ENCODE peak calls at places on chromosomes 12 and 14, in six cellular contexts. T is mesenchymal stem cell, K is neuronal stem cell, Q is trophoblast cell, B is H1, C is IMR-90. G is an unnamed sample.

GRCh38 chr14:61107148-61107641 is 126.2 kb downstream of the SLC38A6 start:
- DNase-seq in B (no peak), C (no peak), K (no peak), T (no peak), Q (no peak), G (no peak)

GRCh38 chr12:2501464-2502181 is 293.1 kb upstream of the FKBP4 start:
- DNase-seq in K (no peak), Q (no peak), B (no peak), T (no peak), C (no peak), G (no peak)

GRCh38 chr12:47867496-47867941 is 37.3 kb downstream of the VDR start:
- DNase-seq in T (peak; percentile 90), C (peak; percentile 96), K (no peak), B (no peak), Q (no peak), G (no peak)

GRCh38 chr12:22032732-22033131 is 13.3 kb upstream of the CMAS start:
- DNase-seq in C (no peak), T (no peak), K (no peak), Q (no peak), B (no peak), G (no peak)

GRCh38 chr12:46998811-46999368 is 80.5 kb upstream of the PCED1B start:
- DNase-seq in K (no peak), C (peak; percentile 82), Q (no peak), T (peak; percentile 38), B (no peak), G (no peak)

GRCh38 chr14:95667251-95667693 is 19.0 kb upstream of the TCL1B start:
- DNase-seq in T (no peak), B (no peak), Q (no peak), K (no peak), C (no peak), G (no peak)

GRCh38 chr12:126343352-126343751 is 1278.1 kb downstream of the AACS start:
- DNase-seq in C (no peak), B (no peak), Q (no peak), T (no peak), K (no peak), G (no peak)

GRCh38 chr14:79473676-79474075 is 737.6 kb downstream of the DIO2 start:
- DNase-seq in C (no peak), B (no peak), Q (no peak), K (peak; percentile 14), T (no peak), G (no peak)

GRCh38 chr14:64186231-64187129 is 107.7 kb downstream of the ESR2 start:
- DNase-seq in K (peak; percentile 57), Q (no peak), C (no peak), B (no peak), T (no peak), G (peak; percentile 64)

GRCh38 chr12:536751-537150 is 77.0 kb downstream of the B4GALNT3 start:
- DNase-seq in C (no peak), Q (no peak), K (no peak), B (no peak), T (no peak), G (no peak)

GRCh38 chr12:26327975-26328635 is 132.7 kb downstream of the SSPN start:
- DNase-seq in B (no peak), Q (no peak), T (no peak), C (no peak), K (no peak), G (no peak)

GRCh38 chr12:94186461-94187237 is 38.3 kb downstream of the PLXNC1 start:
- DNase-seq in Q (peak; percentile 33), T (peak; percentile 24), K (peak; percentile 83), B (no peak), C (peak; percentile 61), G (peak; percentile 93)

GRCh38 chr14:92644166-92644565 is 104.3 kb downstream of the LGMN start:
- DNase-seq in T (peak; percentile 76), K (no peak), C (peak; percentile 85), Q (peak; percentile 75), B (no peak), G (no peak)

GRCh38 chr14:97273540-97273939 is 476.4 kb downstream of the VRK1 start:
- DNase-seq in K (no peak), C (no peak), Q (no peak), T (no peak), B (no peak), G (no peak)

GRCh38 chr14:85714046-85714445 is 184.1 kb downstream of the FLRT2 start:
- DNase-seq in Q (no peak), K (no peak), C (no peak), B (no peak), T (no peak), G (no peak)

GRCh38 chr12:132235116-132235820 is 91.0 kb downstream of the NOC4L start:
- DNase-seq in Q (no peak), C (no peak), T (no peak), K (no peak), B (no peak), G (no peak)

GRCh38 chr12:31393004-31393550 is 67.1 kb upstream of the SINHCAF start:
- DNase-seq in C (no peak), Q (no peak), T (no peak), B (no peak), K (no peak), G (no peak)

GRCh38 chr14:62689741-62690140 is 355.5 kb downstream of the KCNH5 start:
- DNase-seq in C (no peak), Q (no peak), T (no peak), B (no peak), K (no peak), G (no peak)

GRCh38 chr12:54603173-54603814 is 14.8 kb upstream of the PPP1R1A start:
- DNase-seq in C (peak; percentile 65), B (no peak), T (peak; percentile 66), Q (peak; percentile 71), K (peak; percentile 52), G (peak; percentile 72)

GRCh38 chr12:120292661-120293531 is at the start of gene RNU4-1:
- DNase-seq in T (peak; percentile 98), Q (peak; percentile 92), K (peak; percentile 78), C (peak; percentile 97), B (peak; percentile 75), G (peak; percentile 93)

GRCh38 chr12:98646165-98646764 is 1.2 kb downstream of the APAF1 start:
- DNase-seq in K (no peak), T (peak; percentile 57), C (peak; percentile 32), B (no peak), Q (no peak), G (no peak)
- H3K27ac ChIP-seq in K (no peak overlapping the region), T (no peak overlapping the region), C (no peak overlapping the region), B (no peak overlapping the region), Q (no peak overlapping the region), G (no peak overlapping the region)

GRCh38 chr14:22556990-22557623 is 31.9 kb downstream of the DAD1 start:
- DNase-seq in T (peak; percentile 73), C (peak; percentile 64), K (peak; percentile 74), B (peak; percentile 51), Q (peak; percentile 51), G (peak; percentile 87)
- H2AFZ ChIP-seq in T (peak overlapping the region; percentile 60), C (peak overlapping the region; percentile 93), K (peak overlapping the region; percentile 95), B (peak overlapping the region; percentile 86), Q (peak overlapping the region; percentile 57), G (peak overlapping the region; percentile 18)

DNA sequence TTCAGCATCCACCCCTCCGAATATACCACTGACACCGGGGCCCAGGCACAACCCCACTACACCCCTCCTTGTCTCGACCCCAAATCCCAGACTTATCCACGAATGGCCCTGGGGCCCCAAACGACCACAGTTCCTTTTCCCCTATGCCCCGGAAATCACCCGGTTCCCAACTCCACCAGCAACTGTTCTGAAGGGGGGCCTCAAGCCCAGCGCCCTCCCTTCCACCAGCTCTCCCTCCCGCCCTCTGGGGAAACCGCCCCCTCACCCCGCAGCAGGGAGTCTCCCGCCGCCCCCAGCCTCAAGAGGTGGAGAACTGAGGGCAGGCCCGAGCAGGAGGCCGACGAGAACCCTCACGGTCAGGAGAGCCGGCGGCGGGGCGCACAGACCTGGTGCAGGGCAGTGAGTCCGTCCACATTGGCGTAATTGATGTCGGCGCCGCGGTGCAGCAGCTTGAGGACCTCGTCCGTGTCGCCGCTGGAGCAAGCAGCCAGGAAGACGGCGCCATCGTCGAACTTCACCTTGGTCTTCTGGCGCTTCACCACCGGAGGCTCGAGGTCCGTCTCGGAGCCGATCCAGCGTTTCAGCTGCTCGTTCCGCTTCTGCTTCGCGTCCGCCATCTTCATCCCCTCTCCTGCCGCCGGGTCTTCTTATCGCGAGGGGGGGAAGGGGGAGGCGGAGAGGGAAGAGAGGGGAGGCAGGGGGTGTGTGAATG is 432 bp downstream of the PPP1R12A start:
- DNase-seq in B (peak; percentile 9), C (peak; percentile 36), T (peak; percentile 69), K (no peak), Q (no peak), G (peak; percentile 71)
- H3K4ac ChIP-seq in B (peak overlapping the region; percentile 87), C (peak overlapping the region; percentile 93), T (peak overlapping the region; percentile 100), K (peak overlapping the region; percentile 37), Q (peak overlapping the region; percentile 76), G (no peak overlapping the region)

GRCh38 chr14:69049675-69050074 is 70.6 kb upstream of the ACTN1 start:
- DNase-seq in K (no peak), T (peak; percentile 88), B (no peak), C (peak; percentile 93), Q (peak; percentile 25), G (no peak)

GRCh38 chr14:69047255-69047654 is 68.2 kb upstream of the ACTN1 start:
- DNase-seq in B (no peak), T (no peak), K (no peak), C (no peak), Q (no peak), G (no peak)

GRCh38 chr14:69046468-69046867 is 67.4 kb upstream of the ACTN1 start:
- DNase-seq in B (no peak), T (no peak), C (peak; percentile 77), Q (no peak), K (no peak), G (no peak)

GRCh38 chr14:69050235-69051184 is 71.4 kb upstream of the ACTN1 start:
- DNase-seq in T (peak; percentile 55), K (no peak), Q (peak; percentile 16), C (no peak), B (no peak), G (no peak)

GRCh38 chr14:69048456-69048855 is 69.4 kb upstream of the ACTN1 start:
- DNase-seq in C (no peak), T (no peak), K (no peak), Q (no peak), B (no peak), G (no peak)
- H3K27ac ChIP-seq in C (no peak overlapping the region), T (no peak overlapping the region), K (no peak overlapping the region), Q (no peak overlapping the region), B (no peak overlapping the region), G (no peak overlapping the region)

DNA sequence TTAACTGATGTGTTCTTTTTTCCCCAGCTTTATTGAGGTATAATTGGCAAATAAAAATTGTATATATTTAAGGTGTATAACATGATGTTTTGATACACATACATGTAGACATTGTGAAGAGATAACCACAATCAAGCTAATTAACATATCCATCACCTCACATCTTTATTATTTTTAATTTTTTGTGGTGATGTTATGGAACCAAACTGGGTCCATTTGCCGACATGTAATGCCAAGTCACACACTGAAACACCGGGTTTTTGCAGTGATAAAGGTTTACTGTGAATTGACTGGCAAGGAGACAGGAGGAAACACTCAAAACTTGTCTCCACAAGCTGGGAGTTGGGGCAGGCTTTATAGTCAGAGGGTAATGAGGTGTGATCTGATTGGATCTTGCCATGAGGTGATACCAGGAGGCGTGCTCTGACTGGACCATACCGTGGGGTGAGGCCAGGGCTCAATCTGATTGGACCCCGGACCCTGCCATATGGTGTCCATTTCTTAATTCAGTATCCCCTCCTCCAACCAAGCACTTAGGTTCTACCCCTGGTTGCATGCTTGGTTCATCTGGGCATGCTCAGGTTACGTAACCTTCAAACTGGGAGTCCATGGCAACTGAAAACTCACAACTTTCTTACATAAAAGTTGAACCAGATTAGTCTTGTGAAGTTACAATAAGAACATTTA is 11.8 kb upstream of the WSCD2 start:
- DNase-seq in T (no peak), C (no peak), Q (no peak), B (no peak), K (no peak), G (peak; percentile 62)
- H2AFZ ChIP-seq in T (no peak overlapping the region), C (no peak overlapping the region), Q (no peak overlapping the region), B (no peak overlapping the region), K (no peak overlapping the region), G (no peak overlapping the region)